ENCODE peak calls at places on chromosomes 16 and 17, in four cellular contexts. B, O, V and L are unnamed samples.

GRCh38 chr16:528111-529011 is 849 bp downstream of the CAPN15 start:
- DNase-seq in O (peak), B (no peak), V (peak), L (peak)

GRCh38 chr16:81443688-81444447 is 740 bp upstream of the CMIP start:
- DNase-seq in V (no peak), B (no peak), O (no peak), L (no peak)

GRCh38 chr16:51666821-51667220 is 515.8 kb upstream of the SALL1 start:
- DNase-seq in O (no peak), B (no peak), V (no peak), L (no peak)

GRCh38 chr16:68737730-68738590 is 868 bp downstream of the CDH1 start:
- DNase-seq in V (peak), O (peak), B (no peak), L (no peak)

GRCh38 chr16:68272501-68273209 is 8.3 kb downstream of the SLC7A6 start:
- DNase-seq in V (no peak), B (no peak), O (no peak), L (no peak)

GRCh38 chr17:13978478-13978877 is 90.8 kb upstream of the COX10 start:
- DNase-seq in B (no peak), V (no peak), O (no peak), L (no peak)

GRCh38 chr17:80890551-80890930 is 101.1 kb upstream of the CHMP6 start:
- DNase-seq in O (no peak), B (no peak), V (no peak), L (no peak)

GRCh38 chr16:88383401-88384221 is 852 bp downstream of the ZNF469 start:
- DNase-seq in V (peak), B (no peak), O (peak), L (no peak)

GRCh38 chr17:81672504-81672903 is 6.0 kb downstream of the CCDC137 start:
- DNase-seq in B (no peak), V (no peak), O (no peak), L (no peak)

GRCh38 chr17:78745407-78746088 is 36.5 kb downstream of the CYTH1 start:
- DNase-seq in O (peak), V (no peak), B (no peak), L (peak)

GRCh38 chr17:40796846-40797245 is 2.9 kb downstream of the KRT28 start:
- DNase-seq in B (no peak), O (peak), V (no peak), L (no peak)

GRCh38 chr17:48003686-48004120 is 32.8 kb downstream of the CDK5RAP3 start:
- DNase-seq in O (no peak), B (no peak), V (no peak), L (no peak)

GRCh38 chr17:17749025-17749772 is 67.9 kb downstream of the RAI1 start:
- DNase-seq in O (peak), B (no peak), V (peak), L (no peak)

GRCh38 chr17:2955931-2956582 is 107.3 kb downstream of the OR1D5 start:
- DNase-seq in B (no peak), V (no peak), O (no peak), L (no peak)

GRCh38 chr17:82644148-82644547 is 4.1 kb downstream of the WDR45B start:
- DNase-seq in B (no peak), V (no peak), O (no peak), L (no peak)

GRCh38 chr17:48590603-48591161 is 641 bp upstream of the HOXB3 start:
- DNase-seq in B (no peak), O (no peak), V (no peak), L (no peak)

GRCh38 chr16:49921791-49922456 is 66.0 kb upstream of the ZNF423 start:
- DNase-seq in B (peak), O (peak), V (peak), L (peak)

GRCh38 chr16:73955255-73955654 is 341.4 kb upstream of the PSMD7 start:
- DNase-seq in O (no peak), B (no peak), V (peak), L (no peak)

GRCh38 chr16:73949574-73950348 is 346.9 kb upstream of the PSMD7 start:
- DNase-seq in B (no peak), O (no peak), V (no peak), L (no peak)

GRCh38 chr16:73956592-73957495 is 339.8 kb upstream of the PSMD7 start:
- DNase-seq in B (no peak), V (peak), O (peak), L (peak)

DNA sequence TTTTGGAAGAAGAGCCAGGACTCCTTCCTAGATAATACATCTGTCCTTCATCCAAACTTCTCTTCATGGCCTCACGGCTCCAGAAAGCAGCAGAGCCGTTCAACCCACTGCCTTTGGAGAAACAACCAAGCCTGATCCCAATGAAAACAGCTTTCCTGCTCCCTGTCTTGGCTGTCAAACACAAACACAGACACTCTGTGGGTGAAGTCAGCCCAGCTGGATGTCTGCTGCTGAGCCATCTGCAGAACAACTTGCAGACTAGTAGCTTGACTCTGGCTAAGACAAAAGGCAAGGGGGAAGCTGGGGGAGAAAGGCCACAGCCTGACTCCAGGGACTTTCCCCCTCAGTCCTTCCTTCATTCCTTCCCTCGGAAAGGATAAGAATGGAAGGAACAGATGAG is 345.1 kb upstream of the PSMD7 start:
- DNase-seq in O (no peak), B (no peak), V (no peak), L (no peak)
- TF ChIP-seq TEAD4 in O (no peak), B (no peak), V (no peak), L (no peak)

DNA sequence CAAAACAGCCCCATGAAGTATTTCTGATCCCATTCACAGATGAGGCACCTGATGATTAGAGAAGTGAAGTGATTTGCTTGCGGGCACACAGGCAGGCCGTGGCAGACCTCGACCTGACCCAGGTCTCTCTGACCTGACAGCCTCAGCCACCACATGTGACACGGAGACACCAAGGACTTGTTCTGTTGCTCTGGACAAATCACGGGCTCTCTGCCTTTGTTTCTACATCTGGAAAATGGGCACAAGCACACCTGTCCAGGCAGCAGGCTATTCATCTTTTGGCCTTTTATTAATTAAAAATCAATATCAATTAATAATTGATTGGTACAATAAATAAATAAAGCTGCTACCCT is 3.4 kb downstream of the MAP3K14 start:
- DNase-seq in O (no peak), B (no peak), V (no peak), L (no peak)
- TF ChIP-seq TEAD4 in O (no peak), B (no peak), V (no peak), L (no peak)

DNA sequence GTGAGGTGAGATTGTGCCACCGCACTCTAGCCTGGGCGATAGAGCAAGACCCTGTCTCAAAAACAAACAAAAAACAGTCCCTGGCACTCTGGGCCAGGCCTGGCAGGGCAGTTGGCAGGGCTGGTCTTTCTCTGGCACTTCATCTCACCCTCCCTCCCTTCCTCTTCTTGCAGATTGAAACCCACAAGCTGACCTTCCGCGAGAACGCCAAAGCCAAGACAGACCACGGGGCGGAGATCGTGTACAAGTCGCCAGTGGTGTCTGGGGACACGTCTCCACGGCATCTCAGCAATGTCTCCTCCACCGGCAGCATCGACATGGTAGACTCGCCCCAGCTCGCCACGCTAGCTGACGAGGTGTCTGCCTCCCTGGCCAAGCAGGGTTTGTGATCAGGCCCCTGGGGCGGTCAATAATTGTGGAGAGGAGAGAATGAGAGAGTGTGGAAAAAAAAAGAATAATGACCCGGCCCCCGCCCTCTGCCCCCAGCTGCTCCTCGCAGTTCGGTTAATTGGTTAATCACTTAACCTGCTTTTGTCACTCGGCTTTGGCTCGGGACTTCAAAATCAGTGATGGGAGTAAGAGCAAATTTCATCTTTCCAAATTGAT is 24.8 kb downstream of the STH start:
- DNase-seq in V (no peak), O (no peak), B (no peak), L (no peak)
- TF ChIP-seq TEAD4 in V (no peak), O (no peak), B (no peak), L (no peak)

DNA sequence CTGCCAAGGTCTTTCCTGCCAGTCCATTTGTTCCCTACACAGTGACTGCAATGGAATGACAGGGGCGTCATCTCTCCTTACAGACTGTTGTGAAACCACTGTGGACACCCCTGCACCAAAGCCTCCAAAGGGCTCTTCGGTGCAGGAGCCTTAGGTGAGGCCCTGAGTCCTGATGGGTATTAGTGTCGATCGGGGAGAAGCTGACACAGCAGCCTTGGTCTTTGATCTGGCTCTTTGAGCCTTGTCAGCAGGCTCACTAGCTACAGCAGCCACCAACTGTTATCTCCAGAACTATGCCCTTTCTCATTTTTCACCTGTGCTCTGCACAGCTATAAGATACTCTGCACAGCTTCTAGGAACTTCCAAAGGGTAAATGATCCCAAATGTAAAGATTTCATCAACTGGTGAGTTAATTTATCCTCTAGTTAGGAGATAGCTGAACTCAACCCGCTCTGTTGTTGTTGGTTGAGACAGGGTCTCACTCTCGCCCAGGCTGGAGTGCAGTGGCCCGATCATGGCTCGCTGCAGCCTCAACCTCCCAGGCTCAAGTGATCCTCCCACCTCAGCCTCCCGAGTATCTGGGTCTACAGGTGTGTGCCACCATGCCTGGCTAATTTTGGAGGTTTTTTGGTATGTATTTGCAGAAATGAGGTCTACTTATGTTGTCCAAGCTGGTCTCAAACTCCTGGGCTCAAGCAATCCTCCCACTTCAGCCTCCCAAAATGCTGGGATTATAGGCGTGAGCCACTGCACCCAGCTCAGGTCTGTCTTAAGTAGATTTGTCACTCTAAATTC is 19.7 kb downstream of the G6PC1 start:
- DNase-seq in O (no peak), B (no peak), V (no peak), L (no peak)
- TF ChIP-seq TEAD4 in O (no peak), B (no peak), V (no peak), L (no peak)

GRCh38 chr16:76583466-76583865 is 306.3 kb downstream of the CNTNAP4 start:
- DNase-seq in O (no peak), V (peak), B (no peak), L (no peak)
- TF ChIP-seq TEAD4 in O (no peak), V (no peak), B (no peak), L (no peak)

GRCh38 chr16:53054670-53055485 is at the start of gene CHD9:
- DNase-seq in B (no peak), V (peak), O (peak), L (peak)

GRCh38 chr16:53056528-53056881 is 1.7 kb downstream of the CHD9 start:
- DNase-seq in B (no peak), V (no peak), O (no peak), L (peak)

GRCh38 chr16:53053967-53054669 is 673 bp upstream of the CHD9 start:
- DNase-seq in O (no peak), B (no peak), V (peak), L (peak)

GRCh38 chr16:53055603-53056527 is 1.1 kb downstream of the CHD9 start:
- DNase-seq in O (no peak), B (no peak), V (peak), L (peak)

GRCh38 chr16:53052519-53053501 is at the start of gene CHD9NB:
- DNase-seq in V (peak), B (no peak), O (no peak), L (no peak)
- TF ChIP-seq TEAD4 in V (no peak), B (no peak), O (no peak), L (no peak)

GRCh38 chr16:9351841-9352434 is 260.5 kb downstream of the HAPSTR1 start:
- DNase-seq in V (no peak), O (no peak), B (no peak), L (no peak)

GRCh38 chr16:9348912-9349311 is 257.5 kb downstream of the HAPSTR1 start:
- DNase-seq in V (no peak), B (no peak), O (no peak), L (no peak)

GRCh38 chr16:9345889-9346288 is 254.4 kb downstream of the HAPSTR1 start:
- DNase-seq in V (no peak), B (no peak), O (no peak), L (no peak)

DNA sequence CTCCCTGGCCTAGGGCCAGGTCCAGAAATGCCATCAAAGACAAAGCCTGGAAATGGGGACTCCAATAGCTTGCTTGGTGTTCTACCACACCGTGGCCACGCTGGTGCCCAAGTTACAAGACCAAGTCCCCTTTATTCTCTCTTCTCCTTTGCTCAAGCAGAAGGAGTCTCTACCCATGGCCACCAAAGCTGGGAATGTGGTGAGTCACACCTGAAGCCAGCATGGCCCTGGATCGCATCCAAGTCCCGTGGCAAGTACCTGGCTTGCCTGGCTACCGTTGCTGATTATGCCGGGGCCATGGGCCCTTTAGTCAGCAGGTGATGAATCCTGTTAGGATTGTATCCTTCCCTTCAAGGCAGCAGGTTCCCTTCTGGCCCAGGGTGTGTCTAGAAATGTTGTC is 260.0 kb downstream of the HAPSTR1 start:
- DNase-seq in O (no peak), V (no peak), B (no peak), L (no peak)
- TF ChIP-seq TEAD4 in O (no peak), V (no peak), B (no peak), L (no peak)

DNA sequence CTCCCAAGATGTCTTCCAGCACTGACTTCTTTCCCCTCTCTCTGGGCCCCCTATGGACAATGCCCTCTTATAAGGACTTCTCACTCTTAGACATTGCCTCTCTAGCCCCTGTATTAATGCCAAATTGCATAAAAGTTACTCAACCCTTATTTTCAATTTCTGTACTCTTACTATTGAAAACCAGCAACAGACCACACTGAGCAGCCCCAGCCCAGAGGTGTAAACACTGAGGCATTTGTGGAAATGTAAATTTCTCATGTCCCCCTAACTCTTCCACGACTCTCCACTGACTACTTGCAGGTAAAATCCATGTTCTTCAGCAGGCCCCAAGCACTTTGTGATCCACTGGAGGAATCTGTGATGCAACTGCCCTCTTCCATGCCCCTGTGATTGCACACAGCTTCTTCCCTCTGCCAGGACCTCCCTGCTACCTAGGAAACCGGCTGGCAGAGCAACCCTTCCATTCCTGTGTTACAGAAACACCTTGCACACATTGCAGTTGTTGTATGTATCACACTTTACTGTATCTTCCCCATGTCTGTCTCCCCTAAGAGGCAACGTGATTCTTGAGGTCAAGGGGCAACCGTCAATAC is 4.4 kb downstream of the N4BP1 start:
- DNase-seq in B (no peak), V (no peak), O (no peak), L (no peak)
- TF ChIP-seq TEAD4 in B (no peak), V (no peak), O (no peak), L (no peak)